ENCODE peak calls at places on chromosomes 6 and 20, in five cellular contexts. U, S, O, G and B are unnamed samples.

GRCh38 chr20:56736285-56736857 is 107.3 kb downstream of the TFAP2C start:
- DNase-seq in U (no peak), S (no peak), O (no peak), G (no peak), B (no peak)

GRCh38 chr6:139373928-139374356 is 506 bp downstream of the CITED2 start:
- DNase-seq in U (peak; percentile 0), S (no peak), O (no peak), G (no peak), B (no peak)

GRCh38 chr20:4898282-4898681 is 103.0 kb downstream of the SLC23A2 start:
- DNase-seq in U (no peak), S (peak; percentile 64), O (peak; percentile 73), G (peak; percentile 80), B (peak; percentile 55)

GRCh38 chr6:12296255-12296573 is 6.1 kb downstream of the EDN1 start:
- DNase-seq in U (no peak), S (peak; percentile 57), O (no peak), G (peak; percentile 36), B (no peak)

GRCh38 chr20:51540585-51540984 is 1.9 kb downstream of the NFATC2 start:
- DNase-seq in U (no peak), S (no peak), O (no peak), G (no peak), B (no peak)

GRCh38 chr6:127190552-127190951 is 72.1 kb downstream of the RSPO3 start:
- DNase-seq in U (no peak), S (no peak), O (no peak), G (peak; percentile 25), B (peak; percentile 44)

GRCh38 chr6:47400581-47400980 is 77.0 kb upstream of the CD2AP start:
- DNase-seq in U (no peak), S (no peak), O (no peak), G (no peak), B (no peak)

GRCh38 chr6:152642578-152643375 is 5.6 kb upstream of the SYNE1 start:
- DNase-seq in U (no peak), S (no peak), O (peak; percentile 62), G (peak; percentile 35), B (no peak)

GRCh38 chr6:23696946-23697345 is 429.1 kb upstream of the NRSN1 start:
- DNase-seq in U (no peak), S (no peak), O (no peak), G (no peak), B (no peak)

GRCh38 chr6:148140772-148141557 is 201.7 kb upstream of the SASH1 start:
- DNase-seq in U (no peak), S (no peak), O (no peak), G (no peak), B (no peak)

GRCh38 chr6:109164331-109164730 is 69.0 kb downstream of the CEP57L1 start:
- DNase-seq in U (no peak), S (no peak), O (no peak), G (no peak), B (no peak)

GRCh38 chr20:47317127-47317895 is 39.2 kb downstream of the ZMYND8 start:
- DNase-seq in U (peak; percentile 55), S (peak; percentile 94), O (no peak), G (peak; percentile 94), B (peak; percentile 42)